ENCODE peak calls at places on chromosome X, in seven cellular contexts. E is AG10803; J is NCI-H1694 treated with DMSO at 0.1 percent for 48 hours; U is neural crest cell; N is pancreas; T is heart left ventricle; C is activated CD4-positive, alpha-beta T cell treated with anti-CD3 and anti-CD28 coated beads for 24 hours. I is an unnamed sample.

GRCh38 chrX:131271274-131271673 is 17.8 kb downstream of the IGSF1 start:
- DNase-seq in E (no peak), C (no peak), N (no peak), J (no peak), U (no peak), T (no peak), I (no peak)

GRCh38 chrX:113421432-113421831 is 580.8 kb upstream of the AMOT start:
- DNase-seq in N (no peak), E (no peak), J (no peak), C (no peak), T (no peak), U (no peak), I (no peak)

GRCh38 chrX:154742623-154743022 is 8.3 kb downstream of the GAB3 start:
- DNase-seq in N (no peak), U (no peak), C (no peak), E (no peak), T (no peak), J (no peak), I (no peak)

GRCh38 chrX:10986616-10987015 is 124.5 kb upstream of the HCCS start:
- DNase-seq in E (peak; percentile 62), C (no peak), U (no peak), T (no peak), J (no peak), N (no peak), I (no peak)

GRCh38 chrX:38151426-38151825 is 69.2 kb downstream of the SRPX start:
- DNase-seq in N (no peak), J (no peak), U (no peak), T (no peak), C (no peak), E (peak; percentile 78), I (no peak)

GRCh38 chrX:68284281-68284904 is 148.9 kb downstream of the OPHN1 start:
- DNase-seq in T (no peak), U (no peak), J (no peak), E (no peak), N (no peak), C (no peak), I (no peak)

GRCh38 chrX:6120329-6120728 is 108.3 kb downstream of the NLGN4X start:
- DNase-seq in T (no peak), U (no peak), C (no peak), J (no peak), N (no peak), E (no peak), I (no peak)

GRCh38 chrX:20521245-20521644 is 254.5 kb upstream of the RPS6KA3 start:
- DNase-seq in N (no peak), U (no peak), T (no peak), C (no peak), E (peak; percentile 63), J (no peak), I (no peak)

GRCh38 chrX:67700607-67701006 is 156.8 kb downstream of the AR start:
- DNase-seq in U (no peak), C (no peak), N (no peak), J (no peak), T (no peak), E (no peak), I (no peak)

GRCh38 chrX:94751611-94752010 is 1077.6 kb downstream of the FAM133A start:
- DNase-seq in T (no peak), E (no peak), U (no peak), C (no peak), J (no peak), N (no peak), I (no peak)

GRCh38 chrX:135591871-135592270 is 71.4 kb downstream of the INTS6L start:
- DNase-seq in N (no peak), E (no peak), T (no peak), C (no peak), J (no peak), U (no peak), I (no peak)

GRCh38 chrX:24245201-24245600 is 68.7 kb downstream of the SUPT20HL2 start:
- DNase-seq in E (peak; percentile 82), J (no peak), U (no peak), T (no peak), N (no peak), C (no peak), I (peak; percentile 32)

GRCh38 chrX:53605004-53605403 is 81.5 kb downstream of the HUWE1 start:
- DNase-seq in E (no peak), C (no peak), U (no peak), N (no peak), J (no peak), T (no peak), I (no peak)

GRCh38 chrX:37796805-37797204 is 16.9 kb downstream of the CYBB start:
- DNase-seq in E (no peak), C (no peak), J (no peak), N (peak; percentile 17), T (no peak), U (no peak), I (no peak)

GRCh38 chrX:41350150-41350975 is 16.4 kb downstream of the DDX3X start:
- DNase-seq in U (no peak), T (no peak), J (no peak), E (peak; percentile 34), C (no peak), N (no peak), I (no peak)

I was measured in NT2/D1.